ENCODE peak calls at places on chromosome 20, in eight cellular contexts. One of them, this sample, is unnamed.

GRCh38 chr20:38902601-38903000 is 23.6 kb upstream of the FAM83D start:
- DNase-seq in fibroblast of pulmonary artery: no peak
- DNase-seq in GM20000: no peak
- DNase-seq in brain microvascular endothelial cell: no peak
- DNase-seq in BJ: no peak
- DNase-seq in CD8-positive, alpha-beta T cell: no peak
- DNase-seq in lower lobe of right lung: no peak
- DNase-seq in HCT116: no peak
- DNase-seq in this sample: no peak

GRCh38 chr20:12737900-12738299 is 270.9 kb upstream of the SPTLC3 start:
- DNase-seq in CD8-positive, alpha-beta T cell: no peak
- DNase-seq in fibroblast of pulmonary artery: no peak
- DNase-seq in BJ: no peak
- DNase-seq in GM20000: no peak
- DNase-seq in lower lobe of right lung: no peak
- DNase-seq in brain microvascular endothelial cell: no peak
- DNase-seq in HCT116: no peak
- DNase-seq in this sample: no peak

GRCh38 chr20:20548527-20549266 is 163.7 kb downstream of the RALGAPA2 start:
- DNase-seq in fibroblast of pulmonary artery: no peak
- DNase-seq in CD8-positive, alpha-beta T cell: no peak
- DNase-seq in BJ: no peak
- DNase-seq in brain microvascular endothelial cell: no peak
- DNase-seq in GM20000: no peak
- DNase-seq in HCT116: no peak
- DNase-seq in lower lobe of right lung: no peak
- DNase-seq in this sample: no peak

GRCh38 chr20:36827541-36828279 is 48.2 kb upstream of the TLDC2 start:
- DNase-seq in brain microvascular endothelial cell: no peak
- DNase-seq in HCT116: no peak
- DNase-seq in CD8-positive, alpha-beta T cell: no peak
- DNase-seq in GM20000: peak
- DNase-seq in fibroblast of pulmonary artery: no peak
- DNase-seq in BJ: no peak
- DNase-seq in lower lobe of right lung: no peak
- DNase-seq in this sample: no peak

GRCh38 chr20:41135187-41135887 is 2.0 kb upstream of the PLCG1 start:
- DNase-seq in fibroblast of pulmonary artery: peak
- DNase-seq in HCT116: peak
- DNase-seq in lower lobe of right lung: peak
- DNase-seq in brain microvascular endothelial cell: no peak
- DNase-seq in BJ: no peak
- DNase-seq in GM20000: peak
- DNase-seq in CD8-positive, alpha-beta T cell: peak
- DNase-seq in this sample: peak

GRCh38 chr20:59016795-59017492 is 2.3 kb upstream of the TUBB1 start:
- DNase-seq in CD8-positive, alpha-beta T cell: no peak
- DNase-seq in HCT116: no peak
- DNase-seq in lower lobe of right lung: no peak
- DNase-seq in BJ: no peak
- DNase-seq in fibroblast of pulmonary artery: no peak
- DNase-seq in GM20000: no peak
- DNase-seq in brain microvascular endothelial cell: no peak
- DNase-seq in this sample: no peak

GRCh38 chr20:2756056-2756611 is 44.3 kb downstream of the CPXM1 start:
- DNase-seq in GM20000: no peak
- DNase-seq in lower lobe of right lung: no peak
- DNase-seq in fibroblast of pulmonary artery: peak
- DNase-seq in HCT116: peak
- DNase-seq in CD8-positive, alpha-beta T cell: no peak
- DNase-seq in BJ: no peak
- DNase-seq in brain microvascular endothelial cell: peak
- DNase-seq in this sample: no peak

GRCh38 chr20:64140421-64140820 is 23.8 kb upstream of the MYT1 start:
- DNase-seq in GM20000: no peak
- DNase-seq in BJ: no peak
- DNase-seq in lower lobe of right lung: peak
- DNase-seq in HCT116: no peak
- DNase-seq in brain microvascular endothelial cell: no peak
- DNase-seq in CD8-positive, alpha-beta T cell: no peak
- DNase-seq in fibroblast of pulmonary artery: no peak
- DNase-seq in this sample: no peak

GRCh38 chr20:63083831-63084562 is 77.2 kb upstream of the BHLHE23 start:
- DNase-seq in GM20000: no peak
- DNase-seq in brain microvascular endothelial cell: no peak
- DNase-seq in BJ: no peak
- DNase-seq in lower lobe of right lung: peak
- DNase-seq in HCT116: no peak
- DNase-seq in fibroblast of pulmonary artery: no peak
- DNase-seq in CD8-positive, alpha-beta T cell: no peak
- DNase-seq in this sample: no peak

GRCh38 chr20:48234951-48235350 is 449.7 kb upstream of the SULF2 start:
- DNase-seq in GM20000: no peak
- DNase-seq in CD8-positive, alpha-beta T cell: no peak
- DNase-seq in brain microvascular endothelial cell: no peak
- DNase-seq in fibroblast of pulmonary artery: no peak
- DNase-seq in lower lobe of right lung: peak
- DNase-seq in BJ: no peak
- DNase-seq in HCT116: no peak
- DNase-seq in this sample: no peak

GRCh38 chr20:58718121-58718563 is 25.5 kb downstream of the NPEPL1 start:
- DNase-seq in GM20000: no peak
- DNase-seq in BJ: no peak
- DNase-seq in fibroblast of pulmonary artery: no peak
- DNase-seq in CD8-positive, alpha-beta T cell: no peak
- DNase-seq in lower lobe of right lung: no peak
- DNase-seq in brain microvascular endothelial cell: no peak
- DNase-seq in HCT116: no peak
- DNase-seq in this sample: no peak

GRCh38 chr20:60206259-60206658 is 248.0 kb downstream of the CDH26 start:
- DNase-seq in HCT116: peak
- DNase-seq in BJ: no peak
- DNase-seq in CD8-positive, alpha-beta T cell: no peak
- DNase-seq in lower lobe of right lung: no peak
- DNase-seq in brain microvascular endothelial cell: peak
- DNase-seq in GM20000: peak
- DNase-seq in fibroblast of pulmonary artery: peak
- DNase-seq in this sample: no peak

GRCh38 chr20:53789913-53790675 is 196.5 kb upstream of the ZNF217 start:
- DNase-seq in BJ: no peak
- DNase-seq in GM20000: no peak
- DNase-seq in lower lobe of right lung: no peak
- DNase-seq in brain microvascular endothelial cell: no peak
- DNase-seq in fibroblast of pulmonary artery: no peak
- DNase-seq in HCT116: no peak
- DNase-seq in CD8-positive, alpha-beta T cell: no peak
- DNase-seq in this sample: no peak

GRCh38 chr20:54058420-54059139 is 11.8 kb downstream of the BCAS1 start:
- DNase-seq in CD8-positive, alpha-beta T cell: no peak
- DNase-seq in fibroblast of pulmonary artery: no peak
- DNase-seq in GM20000: no peak
- DNase-seq in BJ: no peak
- DNase-seq in brain microvascular endothelial cell: no peak
- DNase-seq in lower lobe of right lung: no peak
- DNase-seq in HCT116: no peak
- DNase-seq in this sample: no peak

GRCh38 chr20:52313335-52313963 is 121.9 kb upstream of the ZFP64 start:
- DNase-seq in BJ: no peak
- DNase-seq in HCT116: peak
- DNase-seq in lower lobe of right lung: no peak
- DNase-seq in brain microvascular endothelial cell: peak
- DNase-seq in fibroblast of pulmonary artery: peak
- DNase-seq in GM20000: no peak
- DNase-seq in CD8-positive, alpha-beta T cell: no peak
- DNase-seq in this sample: no peak

GRCh38 chr20:20010639-20011500 is 6.3 kb upstream of the NAA20 start:
- DNase-seq in HCT116: no peak
- DNase-seq in GM20000: no peak
- DNase-seq in lower lobe of right lung: no peak
- DNase-seq in brain microvascular endothelial cell: no peak
- DNase-seq in CD8-positive, alpha-beta T cell: no peak
- DNase-seq in BJ: peak
- DNase-seq in fibroblast of pulmonary artery: peak
- DNase-seq in this sample: no peak

GRCh38 chr20:10376271-10377075 is 57.5 kb downstream of the MKKS start:
- DNase-seq in fibroblast of pulmonary artery: peak
- DNase-seq in GM20000: no peak
- DNase-seq in HCT116: no peak
- DNase-seq in brain microvascular endothelial cell: peak
- DNase-seq in BJ: peak
- DNase-seq in CD8-positive, alpha-beta T cell: no peak
- DNase-seq in lower lobe of right lung: no peak
- DNase-seq in this sample: no peak

GRCh38 chr20:10385850-10386544 is 48.0 kb downstream of the MKKS start:
- DNase-seq in brain microvascular endothelial cell: peak
- DNase-seq in fibroblast of pulmonary artery: peak
- DNase-seq in BJ: no peak
- DNase-seq in GM20000: no peak
- DNase-seq in lower lobe of right lung: no peak
- DNase-seq in HCT116: no peak
- DNase-seq in CD8-positive, alpha-beta T cell: no peak
- DNase-seq in this sample: no peak

GRCh38 chr20:10379761-10380160 is 54.3 kb downstream of the MKKS start:
- DNase-seq in fibroblast of pulmonary artery: no peak
- DNase-seq in brain microvascular endothelial cell: no peak
- DNase-seq in CD8-positive, alpha-beta T cell: no peak
- DNase-seq in HCT116: no peak
- DNase-seq in lower lobe of right lung: no peak
- DNase-seq in BJ: no peak
- DNase-seq in GM20000: no peak
- DNase-seq in this sample: no peak

GRCh38 chr20:10381477-10381876 is 52.5 kb downstream of the MKKS start:
- DNase-seq in GM20000: no peak
- DNase-seq in brain microvascular endothelial cell: no peak
- DNase-seq in lower lobe of right lung: no peak
- DNase-seq in BJ: no peak
- DNase-seq in fibroblast of pulmonary artery: no peak
- DNase-seq in CD8-positive, alpha-beta T cell: no peak
- DNase-seq in HCT116: no peak
- DNase-seq in this sample: no peak
- TF ChIP-seq CTCF in GM20000: peak
- TF ChIP-seq CTCF in brain microvascular endothelial cell: peak
- TF ChIP-seq CTCF in lower lobe of right lung: no peak
- TF ChIP-seq CTCF in BJ: no peak
- TF ChIP-seq CTCF in fibroblast of pulmonary artery: no peak
- TF ChIP-seq CTCF in CD8-positive, alpha-beta T cell: no peak
- TF ChIP-seq CTCF in HCT116: no peak
- TF ChIP-seq CTCF in this sample: no peak

GRCh38 chr20:16661738-16662137 is 68.1 kb upstream of the SNRPB2 start:
- DNase-seq in fibroblast of pulmonary artery: no peak
- DNase-seq in CD8-positive, alpha-beta T cell: no peak
- DNase-seq in BJ: no peak
- DNase-seq in GM20000: no peak
- DNase-seq in brain microvascular endothelial cell: no peak
- DNase-seq in lower lobe of right lung: no peak
- DNase-seq in HCT116: no peak
- DNase-seq in this sample: no peak

GRCh38 chr20:16671753-16672152 is 58.1 kb upstream of the SNRPB2 start:
- DNase-seq in HCT116: no peak
- DNase-seq in GM20000: no peak
- DNase-seq in BJ: no peak
- DNase-seq in fibroblast of pulmonary artery: no peak
- DNase-seq in brain microvascular endothelial cell: no peak
- DNase-seq in lower lobe of right lung: no peak
- DNase-seq in CD8-positive, alpha-beta T cell: no peak
- DNase-seq in this sample: no peak

GRCh38 chr20:16664031-16664430 is 65.8 kb upstream of the SNRPB2 start:
- DNase-seq in CD8-positive, alpha-beta T cell: no peak
- DNase-seq in GM20000: no peak
- DNase-seq in HCT116: no peak
- DNase-seq in fibroblast of pulmonary artery: no peak
- DNase-seq in brain microvascular endothelial cell: no peak
- DNase-seq in lower lobe of right lung: no peak
- DNase-seq in BJ: no peak
- DNase-seq in this sample: no peak

GRCh38 chr20:16662462-16662861 is 67.4 kb upstream of the SNRPB2 start:
- DNase-seq in fibroblast of pulmonary artery: no peak
- DNase-seq in lower lobe of right lung: no peak
- DNase-seq in GM20000: no peak
- DNase-seq in CD8-positive, alpha-beta T cell: no peak
- DNase-seq in HCT116: no peak
- DNase-seq in brain microvascular endothelial cell: no peak
- DNase-seq in BJ: no peak
- DNase-seq in this sample: no peak

GRCh38 chr20:16666272-16666671 is 63.6 kb upstream of the SNRPB2 start:
- DNase-seq in brain microvascular endothelial cell: no peak
- DNase-seq in fibroblast of pulmonary artery: no peak
- DNase-seq in lower lobe of right lung: no peak
- DNase-seq in HCT116: no peak
- DNase-seq in BJ: no peak
- DNase-seq in GM20000: no peak
- DNase-seq in CD8-positive, alpha-beta T cell: no peak
- DNase-seq in this sample: no peak
- TF ChIP-seq CTCF in brain microvascular endothelial cell: peak
- TF ChIP-seq CTCF in fibroblast of pulmonary artery: peak
- TF ChIP-seq CTCF in lower lobe of right lung: no peak
- TF ChIP-seq CTCF in HCT116: no peak
- TF ChIP-seq CTCF in BJ: peak
- TF ChIP-seq CTCF in GM20000: no peak
- TF ChIP-seq CTCF in CD8-positive, alpha-beta T cell: no peak
- TF ChIP-seq CTCF in this sample: no peak

GRCh38 chr20:44785768-44786167 is 24.6 kb downstream of the RIMS4 start:
- DNase-seq in CD8-positive, alpha-beta T cell: no peak
- DNase-seq in GM20000: no peak
- DNase-seq in HCT116: no peak
- DNase-seq in lower lobe of right lung: no peak
- DNase-seq in brain microvascular endothelial cell: no peak
- DNase-seq in fibroblast of pulmonary artery: peak
- DNase-seq in BJ: no peak
- DNase-seq in this sample: no peak
- TF ChIP-seq CTCF in CD8-positive, alpha-beta T cell: no peak
- TF ChIP-seq CTCF in GM20000: no peak
- TF ChIP-seq CTCF in HCT116: no peak
- TF ChIP-seq CTCF in lower lobe of right lung: no peak
- TF ChIP-seq CTCF in brain microvascular endothelial cell: no peak
- TF ChIP-seq CTCF in fibroblast of pulmonary artery: no peak
- TF ChIP-seq CTCF in BJ: no peak
- TF ChIP-seq CTCF in this sample: no peak

DNA sequence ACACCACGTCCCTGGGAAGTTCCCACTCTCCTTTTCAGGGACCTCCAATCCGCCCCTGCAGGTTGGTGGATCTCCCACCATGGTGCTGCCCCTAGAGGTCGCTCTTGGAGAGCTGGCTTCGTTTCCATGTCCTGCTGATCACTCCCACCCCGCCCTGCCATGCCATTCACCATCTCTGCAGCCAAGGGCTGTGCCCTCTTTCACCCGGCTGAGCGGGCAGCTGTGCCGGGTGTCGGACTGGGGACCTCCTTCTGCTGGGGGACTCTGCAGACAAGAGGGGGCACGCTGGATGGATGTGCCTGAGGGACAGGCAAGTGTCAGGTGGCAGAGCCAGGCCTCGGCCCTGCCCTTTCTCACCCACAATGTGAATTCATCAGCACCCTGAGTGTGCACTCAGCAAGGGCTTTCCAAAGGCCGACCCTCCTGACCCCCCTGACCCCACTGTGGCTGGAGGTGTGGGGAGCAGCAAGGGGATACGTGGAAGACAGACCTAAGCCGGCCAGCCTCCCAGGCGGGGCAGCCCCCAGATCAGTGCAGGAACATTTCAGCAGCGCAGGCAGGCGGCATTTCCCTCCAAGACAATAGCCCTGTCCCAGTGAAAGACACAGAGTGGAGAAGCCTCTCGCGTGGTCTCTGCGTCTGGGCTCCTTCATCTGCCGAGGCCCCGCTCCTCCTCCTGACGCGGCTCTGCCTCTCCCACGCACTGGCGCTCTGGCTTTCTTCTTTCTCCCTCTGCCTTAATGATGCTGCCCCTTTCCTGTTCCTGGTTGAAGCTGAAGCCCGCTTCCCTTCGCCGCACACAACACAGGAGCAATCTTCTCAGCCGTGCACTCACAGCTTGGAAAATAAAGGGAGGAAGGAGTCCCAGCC is 347.2 kb downstream of the CDH4 start:
- DNase-seq in BJ: no peak
- DNase-seq in GM20000: no peak
- DNase-seq in fibroblast of pulmonary artery: no peak
- DNase-seq in lower lobe of right lung: peak
- DNase-seq in CD8-positive, alpha-beta T cell: no peak
- DNase-seq in brain microvascular endothelial cell: no peak
- DNase-seq in HCT116: no peak
- DNase-seq in this sample: no peak
- TF ChIP-seq CTCF in BJ: no peak
- TF ChIP-seq CTCF in GM20000: no peak
- TF ChIP-seq CTCF in fibroblast of pulmonary artery: no peak
- TF ChIP-seq CTCF in lower lobe of right lung: no peak
- TF ChIP-seq CTCF in CD8-positive, alpha-beta T cell: no peak
- TF ChIP-seq CTCF in brain microvascular endothelial cell: peak
- TF ChIP-seq CTCF in HCT116: no peak
- TF ChIP-seq CTCF in this sample: no peak